ENCODE peak calls at places on chromosome 3, in four cellular contexts. B is HepG2, W is GM12878, H is H1. G is an unnamed sample.
A peak's percentile ranks its signal among the peaks of the same experiment; 100 is the strongest.

GRCh38 chr3:43855674-43856299 is 165.0 kb downstream of the ABHD5 start:
- DNase-seq in W (peak; percentile 3), H (peak; percentile 84), B (peak; percentile 11), G (peak; percentile 49)

GRCh38 chr3:182793663-182794454 is 555 bp downstream of the ATP11B start:
- DNase-seq in H (peak; percentile 77), W (no peak), B (peak; percentile 3), G (peak; percentile 79)

GRCh38 chr3:149701977-149702350 is 44.1 kb upstream of the WWTR1 start:
- DNase-seq in B (no peak), H (no peak), W (no peak), G (no peak)

GRCh38 chr3:87287025-87287424 is 10.6 kb upstream of the POU1F1 start:
- DNase-seq in W (no peak), H (no peak), B (no peak), G (no peak)

GRCh38 chr3:169512991-169513390 is 150.5 kb downstream of the MECOM start:
- DNase-seq in W (no peak), H (no peak), B (no peak), G (no peak)

GRCh38 chr3:34256021-34256420 is 457.6 kb downstream of the PDCD6IP start:
- DNase-seq in B (no peak), W (no peak), H (no peak), G (no peak)

GRCh38 chr3:23263796-23264195 is 60.7 kb downstream of the UBE2E2 start:
- DNase-seq in H (no peak), W (no peak), B (no peak), G (no peak)

GRCh38 chr3:1235526-1236120 is 142.8 kb downstream of the CNTN6 start:
- DNase-seq in W (no peak), H (no peak), B (no peak), G (no peak)

GRCh38 chr3:8491246-8491645 is 10.4 kb upstream of the LMCD1 start:
- DNase-seq in B (no peak), H (no peak), W (no peak), G (no peak)

GRCh38 chr3:100335137-100335833 is 728 bp downstream of the NIT2 start:
- DNase-seq in H (no peak), W (no peak), B (peak; percentile 16), G (peak; percentile 59)

GRCh38 chr3:29871087-29871486 is 590.2 kb downstream of the RBMS3 start:
- DNase-seq in W (no peak), B (no peak), H (no peak), G (no peak)

GRCh38 chr3:123648696-123649405 is 64.0 kb upstream of the HACD2 start:
- DNase-seq in B (no peak), H (no peak), W (no peak), G (no peak)

GRCh38 chr3:126607214-126607908 is 47.6 kb downstream of the TXNRD3 start:
- DNase-seq in W (no peak), B (no peak), H (no peak), G (peak; percentile 8)

GRCh38 chr3:52978109-52978754 is 67.6 kb downstream of the SFMBT1 start:
- DNase-seq in H (no peak), B (no peak), W (no peak), G (no peak)

GRCh38 chr3:42387802-42388651 is 22.4 kb downstream of the LYZL4 start:
- DNase-seq in B (no peak), W (no peak), H (no peak), G (no peak)

GRCh38 chr3:13709706-13710105 is 160.8 kb downstream of the FBLN2 start:
- DNase-seq in H (no peak), B (no peak), W (no peak), G (no peak)

GRCh38 chr3:156693166-156693565 is 18.8 kb downstream of the TIPARP start:
- DNase-seq in B (no peak), W (no peak), H (no peak), G (no peak)

GRCh38 chr3:25657293-25657692 is 7.4 kb downstream of the TOP2B start:
- DNase-seq in W (no peak), B (no peak), H (no peak), G (no peak)

GRCh38 chr3:134423153-134423552 is 48.9 kb upstream of the AMOTL2 start:
- DNase-seq in W (no peak), B (no peak), H (no peak), G (no peak)

GRCh38 chr3:52124766-52125165 is 29.5 kb downstream of the POC1A start:
- DNase-seq in B (no peak), H (no peak), W (no peak), G (no peak)

GRCh38 chr3:177596822-177597271 is 399.6 kb upstream of the TBL1XR1 start:
- DNase-seq in H (no peak), B (no peak), W (no peak), G (no peak)

GRCh38 chr3:12630292-12630691 is 33.6 kb downstream of the RAF1 start:
- DNase-seq in B (no peak), H (no peak), W (no peak), G (no peak)

GRCh38 chr3:194364652-194365434 is 4.7 kb downstream of the LRRC15 start:
- DNase-seq in H (no peak), B (no peak), W (no peak), G (no peak)

GRCh38 chr3:151012753-151013152 is 40.2 kb upstream of the CLRN1 start:
- DNase-seq in B (no peak), W (no peak), H (no peak), G (no peak)

GRCh38 chr3:71725279-71725991 is at the start of gene EIF4E3:
- DNase-seq in B (no peak), W (no peak), H (peak; percentile 72), G (peak; percentile 83)

GRCh38 chr3:71104090-71104489 is 479.4 kb downstream of the FOXP1 start:
- DNase-seq in B (no peak), W (no peak), H (no peak), G (no peak)

GRCh38 chr3:41195970-41196369 is 3.3 kb upstream of the CTNNB1 start:
- DNase-seq in B (no peak), H (no peak), W (no peak), G (no peak)

GRCh38 chr3:8629151-8630021 is 15.2 kb downstream of the SSUH2 start:
- DNase-seq in W (peak; percentile 12), H (no peak), B (no peak), G (peak; percentile 90)

GRCh38 chr3:171890398-171890797 is 47.2 kb downstream of the TMEM212 start:
- DNase-seq in B (no peak), H (no peak), W (no peak), G (no peak)

GRCh38 chr3:150203273-150203672 is 204.8 kb upstream of the TSC22D2 start:
- DNase-seq in W (no peak), B (no peak), H (no peak), G (no peak)

GRCh38 chr3:31353166-31353565 is 179.6 kb upstream of the STT3B start:
- DNase-seq in H (no peak), W (no peak), B (no peak), G (no peak)

GRCh38 chr3:125186261-125186770 is 26.2 kb downstream of the SLC12A8 start:
- DNase-seq in B (no peak), W (no peak), H (peak; percentile 30), G (no peak)

GRCh38 chr3:133831966-133832801 is 26.6 kb downstream of the SRPRB start:
- DNase-seq in B (no peak), H (peak; percentile 42), W (no peak), G (no peak)

GRCh38 chr3:196666001-196666867 is 26.7 kb downstream of the NRROS start:
- DNase-seq in W (no peak), H (peak; percentile 74), B (peak; percentile 91), G (no peak)
- TF ChIP-seq KDM1A in W (no peak), H (no peak), B (no peak), G (no peak)

GRCh38 chr3:10972359-10972758 is 20.2 kb upstream of the SLC6A1 start:
- DNase-seq in W (no peak), H (no peak), B (no peak), G (no peak)
- H3K9ac ChIP-seq in W (no peak overlapping the region), H (no peak overlapping the region), B (no peak overlapping the region), G (no peak overlapping the region)

GRCh38 chr3:10459954-10460754 is 45.2 kb downstream of the ATP2B2 start:
- DNase-seq in B (peak; percentile 73), H (peak; percentile 92), W (no peak), G (peak; percentile 93)
- TF ChIP-seq KDM1A in B (peak; percentile 42), H (no peak), W (no peak), G (no peak)

GRCh38 chr3:18295171-18295920 is 129.8 kb downstream of the SATB1 start:
- DNase-seq in W (no peak), H (peak; percentile 89), B (peak; percentile 21), G (peak; percentile 26)

GRCh38 chr3:18301781-18302180 is 123.4 kb downstream of the SATB1 start:
- DNase-seq in W (no peak), H (no peak), B (no peak), G (no peak)

GRCh38 chr3:18300916-18301315 is 124.2 kb downstream of the SATB1 start:
- DNase-seq in B (no peak), W (no peak), H (no peak), G (no peak)

GRCh38 chr3:18302517-18302916 is 122.6 kb downstream of the SATB1 start:
- DNase-seq in W (no peak), B (no peak), H (no peak), G (no peak)

GRCh38 chr3:18297131-18297530 is 128.0 kb downstream of the SATB1 start:
- DNase-seq in H (no peak), B (no peak), W (no peak), G (no peak)
- H3K9ac ChIP-seq in H (no peak overlapping the region), B (no peak overlapping the region), W (no peak overlapping the region), G (no peak overlapping the region)

GRCh38 chr3:106277731-106278130 is 408.9 kb upstream of the CBLB start:
- DNase-seq in B (no peak), W (no peak), H (no peak), G (no peak)
- TF ChIP-seq KDM1A in B (no peak), W (no peak), H (no peak), G (no peak)

GRCh38 chr3:72996473-72997333 is at the start of gene PPP4R2:
- DNase-seq in W (peak; percentile 55), B (peak; percentile 73), H (peak; percentile 94), G (peak; percentile 81)

GRCh38 chr3:72995337-72995736 is 1.3 kb upstream of the PPP4R2 start:
- DNase-seq in W (no peak), B (no peak), H (no peak), G (no peak)

GRCh38 chr3:72998489-72998888 is 1.9 kb downstream of the PPP4R2 start:
- DNase-seq in H (no peak), W (no peak), B (no peak), G (no peak)

GRCh38 chr3:72997421-72997961 is 880 bp downstream of the PPP4R2 start:
- DNase-seq in H (no peak), W (no peak), B (peak; percentile 70), G (peak; percentile 15)

GRCh38 chr3:72996121-72996472 is 514 bp upstream of the PPP4R2 start:
- DNase-seq in B (no peak), H (no peak), W (no peak), G (no peak)
- H3K9ac ChIP-seq in B (peak overlapping the region; percentile 93), H (peak overlapping the region; percentile 93), W (peak overlapping the region; percentile 80), G (peak overlapping the region; percentile 94)

GRCh38 chr3:106819445-106819844 is 557.8 kb upstream of the CCDC54 start:
- DNase-seq in H (no peak), W (no peak), B (no peak), G (no peak)
- TF ChIP-seq KDM1A in H (no peak), W (no peak), B (no peak), G (no peak)

DNA sequence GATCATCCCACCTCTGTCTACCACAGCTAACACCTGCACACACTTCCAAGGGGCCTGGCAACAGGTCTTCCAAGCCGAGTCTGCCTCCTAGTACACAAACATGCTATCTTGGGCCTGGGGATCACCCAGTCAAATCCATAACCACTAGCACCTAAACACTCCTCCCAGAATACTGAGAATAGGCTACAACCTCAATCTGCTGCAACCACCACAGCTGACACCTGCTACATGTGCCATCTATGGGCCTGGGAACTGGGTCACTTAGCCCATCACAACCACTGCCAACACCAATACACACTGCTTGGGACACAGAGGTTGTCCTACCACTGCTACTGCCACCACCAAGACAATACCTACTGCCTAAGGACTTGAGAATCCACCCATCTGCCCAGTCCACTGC is 362.7 kb upstream of the ARPP21 start:
- DNase-seq in H (no peak), B (no peak), W (no peak), G (no peak)
- H3K9ac ChIP-seq in H (no peak overlapping the region), B (no peak overlapping the region), W (no peak overlapping the region), G (no peak overlapping the region)